ENCODE peak calls at places on chromosome 16, in ten cellular contexts. R is EL; E is hepatocyte; L is T-helper 2 cell; W is kidney glomerular epithelial cell; H is stimulated activated CD8-positive, alpha-beta memory T cell treated with anti-CD3 and anti-CD28 coated beads, Interleukin-7, amount 100 ng/mL, for 1 hour; V is astrocyte of the spinal cord; S is nephron progenitor cell; U is C1 segment of cervical spinal cord; A is dorsolateral prefrontal cortex. M is an unnamed sample.

GRCh38 chr16:83733301-83733700 is 74.5 kb upstream of the HSBP1 start:
- DNase-seq in H (no peak), A (no peak), S (no peak), V (peak), R (no peak), U (no peak), L (no peak), E (no peak), W (no peak), M (no peak)

GRCh38 chr16:50505714-50506542 is 42.3 kb upstream of the NKD1 start:
- DNase-seq in W (no peak), A (no peak), R (no peak), S (peak), V (no peak), H (no peak), L (no peak), U (no peak), E (peak), M (peak)

GRCh38 chr16:30774367-30775130 is 12.4 kb downstream of the RNF40 start:
- DNase-seq in S (no peak), U (peak), L (no peak), V (no peak), H (no peak), A (no peak), W (no peak), R (peak), E (no peak), M (peak)

GRCh38 chr16:72850863-72851262 is 197.1 kb downstream of the ZFHX3 start:
- DNase-seq in A (no peak), S (no peak), W (no peak), E (no peak), H (no peak), L (no peak), V (peak), U (no peak), R (peak), M (no peak)

GRCh38 chr16:87729266-87729954 is 36.4 kb downstream of the KLHDC4 start:
- DNase-seq in V (no peak), A (no peak), R (no peak), L (no peak), H (no peak), E (no peak), S (no peak), U (no peak), W (no peak), M (no peak)

GRCh38 chr16:88454315-88455057 is 1.4 kb downstream of the ZFPM1 start:
- DNase-seq in L (no peak), U (no peak), S (peak), A (no peak), V (no peak), R (peak), H (peak), E (no peak), W (no peak), M (no peak)

GRCh38 chr16:35543486-35543885 is 2084.1 kb downstream of the TP53TG3F start:
- DNase-seq in V (no peak), H (no peak), W (no peak), L (no peak), E (no peak), R (no peak), U (no peak), A (no peak), S (no peak), M (no peak)

GRCh38 chr16:81493755-81494433 is 49.3 kb downstream of the CMIP start:
- DNase-seq in U (peak), L (no peak), H (no peak), V (peak), W (peak), S (no peak), E (peak), A (no peak), R (peak), M (peak)

GRCh38 chr16:57807968-57808528 is 5.8 kb upstream of the KIFC3 start:
- DNase-seq in L (peak), W (peak), V (peak), R (peak), A (peak), E (peak), H (peak), U (peak), S (peak), M (peak)

GRCh38 chr16:17469011-17469741 is 1.6 kb downstream of the XYLT1 start:
- DNase-seq in H (no peak), S (no peak), A (peak), V (peak), R (peak), U (no peak), E (no peak), L (no peak), W (no peak), M (peak)

GRCh38 chr16:85146922-85147651 is 34.8 kb upstream of the CIBAR2 start:
- DNase-seq in L (no peak), U (no peak), S (no peak), E (no peak), V (no peak), A (no peak), R (no peak), H (no peak), W (no peak), M (peak)